ENCODE peak calls at places on chromosomes 5 and 9, in six cellular contexts. One of them, this sample, is unnamed.

GRCh38 chr9:214488-215448 is at the start of gene DOCK8:
- DNase-seq in T-helper 1 cell: peak
- DNase-seq in stimulated activated CD4-positive, alpha-beta T cell treated with anti-CD3 and anti-CD28 coated beads, Interleukin-12 subunit alpha, Interleukin-12 subunit beta, amount 100 ng/mL, for 4 hours: peak
- DNase-seq in caudate nucleus: no peak
- DNase-seq in body of pancreas: peak
- DNase-seq in Panc1: no peak
- DNase-seq in this sample: no peak

GRCh38 chr9:81465468-81466002 is 223.8 kb downstream of the TLE1 start:
- DNase-seq in caudate nucleus: no peak
- DNase-seq in stimulated activated CD4-positive, alpha-beta T cell treated with anti-CD3 and anti-CD28 coated beads, Interleukin-12 subunit alpha, Interleukin-12 subunit beta, amount 100 ng/mL, for 4 hours: no peak
- DNase-seq in Panc1: no peak
- DNase-seq in T-helper 1 cell: no peak
- DNase-seq in body of pancreas: no peak
- DNase-seq in this sample: no peak

GRCh38 chr5:13478831-13479465 is 465.5 kb downstream of the DNAH5 start:
- DNase-seq in T-helper 1 cell: no peak
- DNase-seq in body of pancreas: peak
- DNase-seq in caudate nucleus: no peak
- DNase-seq in stimulated activated CD4-positive, alpha-beta T cell treated with anti-CD3 and anti-CD28 coated beads, Interleukin-12 subunit alpha, Interleukin-12 subunit beta, amount 100 ng/mL, for 4 hours: no peak
- DNase-seq in Panc1: peak
- DNase-seq in this sample: peak

GRCh38 chr9:71363286-71363961 is 242.0 kb upstream of the TRPM3 start:
- DNase-seq in caudate nucleus: no peak
- DNase-seq in body of pancreas: no peak
- DNase-seq in stimulated activated CD4-positive, alpha-beta T cell treated with anti-CD3 and anti-CD28 coated beads, Interleukin-12 subunit alpha, Interleukin-12 subunit beta, amount 100 ng/mL, for 4 hours: no peak
- DNase-seq in Panc1: no peak
- DNase-seq in T-helper 1 cell: no peak
- DNase-seq in this sample: no peak

GRCh38 chr5:80884851-80885697 is 75.1 kb upstream of the RASGRF2 start:
- DNase-seq in body of pancreas: no peak
- DNase-seq in caudate nucleus: no peak
- DNase-seq in Panc1: no peak
- DNase-seq in stimulated activated CD4-positive, alpha-beta T cell treated with anti-CD3 and anti-CD28 coated beads, Interleukin-12 subunit alpha, Interleukin-12 subunit beta, amount 100 ng/mL, for 4 hours: no peak
- DNase-seq in T-helper 1 cell: no peak
- DNase-seq in this sample: no peak

GRCh38 chr5:151183451-151184245 is 26.1 kb upstream of the ANXA6 start:
- DNase-seq in body of pancreas: no peak
- DNase-seq in T-helper 1 cell: no peak
- DNase-seq in Panc1: no peak
- DNase-seq in caudate nucleus: no peak
- DNase-seq in stimulated activated CD4-positive, alpha-beta T cell treated with anti-CD3 and anti-CD28 coated beads, Interleukin-12 subunit alpha, Interleukin-12 subunit beta, amount 100 ng/mL, for 4 hours: no peak
- DNase-seq in this sample: no peak

GRCh38 chr5:65100846-65101678 is 332.3 kb downstream of the CWC27 start:
- DNase-seq in stimulated activated CD4-positive, alpha-beta T cell treated with anti-CD3 and anti-CD28 coated beads, Interleukin-12 subunit alpha, Interleukin-12 subunit beta, amount 100 ng/mL, for 4 hours: peak
- DNase-seq in T-helper 1 cell: peak
- DNase-seq in Panc1: peak
- DNase-seq in caudate nucleus: no peak
- DNase-seq in body of pancreas: peak
- DNase-seq in this sample: peak

GRCh38 chr9:19937121-19937520 is 148.3 kb upstream of the SLC24A2 start:
- DNase-seq in body of pancreas: no peak
- DNase-seq in Panc1: no peak
- DNase-seq in stimulated activated CD4-positive, alpha-beta T cell treated with anti-CD3 and anti-CD28 coated beads, Interleukin-12 subunit alpha, Interleukin-12 subunit beta, amount 100 ng/mL, for 4 hours: no peak
- DNase-seq in T-helper 1 cell: no peak
- DNase-seq in caudate nucleus: no peak
- DNase-seq in this sample: no peak

GRCh38 chr5:96896285-96896711 is 20.0 kb downstream of the ERAP2 start:
- DNase-seq in Panc1: no peak
- DNase-seq in body of pancreas: no peak
- DNase-seq in T-helper 1 cell: peak
- DNase-seq in stimulated activated CD4-positive, alpha-beta T cell treated with anti-CD3 and anti-CD28 coated beads, Interleukin-12 subunit alpha, Interleukin-12 subunit beta, amount 100 ng/mL, for 4 hours: peak
- DNase-seq in caudate nucleus: no peak
- DNase-seq in this sample: no peak